ENCODE peak calls at places on chromosomes 2 and 18, in five cellular contexts. One of them, this sample, is unnamed.

GRCh38 chr2:148721520-148721931 is 77.0 kb downstream of the EPC2 start:
- DNase-seq in erythroblast: no peak
- DNase-seq in GM03348: peak
- DNase-seq in CD4-positive, alpha-beta T cell: no peak
- DNase-seq in sciatic nerve: no peak
- DNase-seq in this sample: no peak

GRCh38 chr2:37625781-37626548 is 45.5 kb downstream of the CDC42EP3 start:
- DNase-seq in erythroblast: no peak
- DNase-seq in GM03348: no peak
- DNase-seq in CD4-positive, alpha-beta T cell: peak
- DNase-seq in sciatic nerve: no peak
- DNase-seq in this sample: no peak

GRCh38 chr18:46269275-46269674 is 165.1 kb downstream of the HAUS1 start:
- DNase-seq in erythroblast: no peak
- DNase-seq in GM03348: no peak
- DNase-seq in CD4-positive, alpha-beta T cell: no peak
- DNase-seq in sciatic nerve: no peak
- DNase-seq in this sample: no peak

GRCh38 chr2:36404312-36404711 is 48.7 kb downstream of the CRIM1 start:
- DNase-seq in erythroblast: no peak
- DNase-seq in GM03348: no peak
- DNase-seq in CD4-positive, alpha-beta T cell: no peak
- DNase-seq in sciatic nerve: no peak
- DNase-seq in this sample: no peak

GRCh38 chr2:147575106-147575505 is 269.7 kb upstream of the ACVR2A start:
- DNase-seq in erythroblast: no peak
- DNase-seq in GM03348: no peak
- DNase-seq in CD4-positive, alpha-beta T cell: no peak
- DNase-seq in sciatic nerve: no peak
- DNase-seq in this sample: no peak

GRCh38 chr2:192196451-192197194 is 1.9 kb upstream of the TMEFF2 start:
- DNase-seq in erythroblast: no peak
- DNase-seq in GM03348: peak
- DNase-seq in CD4-positive, alpha-beta T cell: no peak
- DNase-seq in sciatic nerve: no peak
- DNase-seq in this sample: no peak

GRCh38 chr2:27727257-27727656 is 44.3 kb upstream of the MRPL33 start:
- DNase-seq in erythroblast: no peak
- DNase-seq in GM03348: no peak
- DNase-seq in CD4-positive, alpha-beta T cell: no peak
- DNase-seq in sciatic nerve: no peak
- DNase-seq in this sample: peak

GRCh38 chr18:6708880-6709279 is 20.6 kb upstream of the ARHGAP28 start:
- DNase-seq in erythroblast: no peak
- DNase-seq in GM03348: no peak
- DNase-seq in CD4-positive, alpha-beta T cell: no peak
- DNase-seq in sciatic nerve: no peak
- DNase-seq in this sample: no peak

GRCh38 chr2:49102146-49102545 is 52.2 kb downstream of the FSHR start:
- DNase-seq in erythroblast: no peak
- DNase-seq in GM03348: no peak
- DNase-seq in CD4-positive, alpha-beta T cell: no peak
- DNase-seq in sciatic nerve: no peak
- DNase-seq in this sample: no peak

GRCh38 chr2:31413025-31413424 is 1.5 kb downstream of the XDH start:
- DNase-seq in erythroblast: no peak
- DNase-seq in GM03348: peak
- DNase-seq in CD4-positive, alpha-beta T cell: no peak
- DNase-seq in sciatic nerve: no peak
- DNase-seq in this sample: no peak

GRCh38 chr2:241136661-241137260 is 12.5 kb downstream of the PASK start:
- DNase-seq in erythroblast: no peak
- DNase-seq in GM03348: no peak
- DNase-seq in CD4-positive, alpha-beta T cell: no peak
- DNase-seq in sciatic nerve: peak
- DNase-seq in this sample: no peak

GRCh38 chr2:169034984-169035544 is 3.9 kb upstream of the ABCB11 start:
- DNase-seq in erythroblast: no peak
- DNase-seq in GM03348: no peak
- DNase-seq in CD4-positive, alpha-beta T cell: no peak
- DNase-seq in sciatic nerve: no peak
- DNase-seq in this sample: no peak

GRCh38 chr2:185375731-185376130 is 362.9 kb upstream of the FSIP2 start:
- DNase-seq in erythroblast: no peak
- DNase-seq in GM03348: no peak
- DNase-seq in CD4-positive, alpha-beta T cell: no peak
- DNase-seq in sciatic nerve: no peak
- DNase-seq in this sample: no peak

This sample was measured in lower leg skin.